ENCODE peak calls at places on chromosome 9, in five cellular contexts. One of them, this sample, is unnamed.

GRCh38 chr9:89946741-89947140 is 341.9 kb downstream of the GADD45G start:
- DNase-seq in HEK293T: no peak
- DNase-seq in H1: no peak
- DNase-seq in HepG2: no peak
- DNase-seq in GM12878: no peak
- DNase-seq in this sample: no peak

GRCh38 chr9:33168941-33169544 is 1.9 kb upstream of the B4GALT1 start:
- DNase-seq in HEK293T: no peak
- DNase-seq in H1: no peak
- DNase-seq in HepG2: no peak
- DNase-seq in GM12878: no peak
- DNase-seq in this sample: no peak

GRCh38 chr9:116000748-116001329 is 152.8 kb upstream of the PAPPA start:
- DNase-seq in HEK293T: peak
- DNase-seq in H1: no peak
- DNase-seq in HepG2: peak
- DNase-seq in GM12878: no peak
- DNase-seq in this sample: peak

GRCh38 chr9:131031642-131032005 is 22.6 kb downstream of the LAMC3 start:
- DNase-seq in HEK293T: no peak
- DNase-seq in H1: no peak
- DNase-seq in HepG2: no peak
- DNase-seq in GM12878: no peak
- DNase-seq in this sample: no peak

GRCh38 chr9:928363-929042 is 48.0 kb upstream of the DMRT3 start:
- DNase-seq in HEK293T: peak
- DNase-seq in H1: peak
- DNase-seq in HepG2: peak
- DNase-seq in GM12878: no peak
- DNase-seq in this sample: peak

GRCh38 chr9:131277673-131278420 is 1.5 kb upstream of the FAM78A start:
- DNase-seq in HEK293T: peak
- DNase-seq in H1: peak
- DNase-seq in HepG2: peak
- DNase-seq in GM12878: no peak
- DNase-seq in this sample: peak

GRCh38 chr9:108707120-108707519 is 148.7 kb downstream of the ACTL7B start:
- DNase-seq in HEK293T: no peak
- DNase-seq in H1: no peak
- DNase-seq in HepG2: no peak
- DNase-seq in GM12878: no peak
- DNase-seq in this sample: no peak

GRCh38 chr9:28696960-28697359 is 1123.7 kb upstream of the C9orf72 start:
- DNase-seq in HEK293T: no peak
- DNase-seq in H1: no peak
- DNase-seq in HepG2: no peak
- DNase-seq in GM12878: no peak
- DNase-seq in this sample: no peak

GRCh38 chr9:74846771-74847170 is 41.0 kb downstream of the TRPM6 start:
- DNase-seq in HEK293T: no peak
- DNase-seq in H1: no peak
- DNase-seq in HepG2: peak
- DNase-seq in GM12878: no peak
- DNase-seq in this sample: no peak

GRCh38 chr9:114775981-114776380 is 29.9 kb downstream of the TNFSF15 start:
- DNase-seq in HEK293T: no peak
- DNase-seq in H1: no peak
- DNase-seq in HepG2: no peak
- DNase-seq in GM12878: no peak
- DNase-seq in this sample: no peak

GRCh38 chr9:136056546-136057235 is 38.4 kb downstream of the NACC2 start:
- DNase-seq in HEK293T: no peak
- DNase-seq in H1: no peak
- DNase-seq in HepG2: no peak
- DNase-seq in GM12878: no peak
- DNase-seq in this sample: no peak

GRCh38 chr9:116323571-116323970 is 170.0 kb downstream of the PAPPA start:
- DNase-seq in HEK293T: no peak
- DNase-seq in H1: no peak
- DNase-seq in HepG2: no peak
- DNase-seq in GM12878: no peak
- DNase-seq in this sample: no peak

GRCh38 chr9:37262410-37262809 is 142.0 kb downstream of the ZCCHC7 start:
- DNase-seq in HEK293T: peak
- DNase-seq in H1: no peak
- DNase-seq in HepG2: no peak
- DNase-seq in GM12878: no peak
- DNase-seq in this sample: peak

GRCh38 chr9:87346061-87346665 is 151.5 kb upstream of the DAPK1 start:
- DNase-seq in HEK293T: no peak
- DNase-seq in H1: no peak
- DNase-seq in HepG2: no peak
- DNase-seq in GM12878: no peak
- DNase-seq in this sample: no peak

GRCh38 chr9:137912671-137913070 is 35.1 kb downstream of the CACNA1B start:
- DNase-seq in HEK293T: no peak
- DNase-seq in H1: no peak
- DNase-seq in HepG2: no peak
- DNase-seq in GM12878: no peak
- DNase-seq in this sample: no peak

GRCh38 chr9:136312436-136312835 is 8.5 kb upstream of the CCDC187 start:
- DNase-seq in HEK293T: no peak
- DNase-seq in H1: no peak
- DNase-seq in HepG2: no peak
- DNase-seq in GM12878: no peak
- DNase-seq in this sample: no peak

GRCh38 chr9:36924071-36924470 is 110.0 kb downstream of the PAX5 start:
- DNase-seq in HEK293T: no peak
- DNase-seq in H1: no peak
- DNase-seq in HepG2: peak
- DNase-seq in GM12878: peak
- DNase-seq in this sample: no peak

GRCh38 chr9:107593224-107593870 is 103.8 kb upstream of the KLF4 start:
- DNase-seq in HEK293T: no peak
- DNase-seq in H1: no peak
- DNase-seq in HepG2: no peak
- DNase-seq in GM12878: no peak
- DNase-seq in this sample: no peak
- TF ChIP-seq SUZ12 in HEK293T: no peak
- TF ChIP-seq SUZ12 in H1: no peak
- TF ChIP-seq SUZ12 in HepG2: no peak
- TF ChIP-seq SUZ12 in GM12878: no peak
- TF ChIP-seq SUZ12 in this sample: no peak

DNA sequence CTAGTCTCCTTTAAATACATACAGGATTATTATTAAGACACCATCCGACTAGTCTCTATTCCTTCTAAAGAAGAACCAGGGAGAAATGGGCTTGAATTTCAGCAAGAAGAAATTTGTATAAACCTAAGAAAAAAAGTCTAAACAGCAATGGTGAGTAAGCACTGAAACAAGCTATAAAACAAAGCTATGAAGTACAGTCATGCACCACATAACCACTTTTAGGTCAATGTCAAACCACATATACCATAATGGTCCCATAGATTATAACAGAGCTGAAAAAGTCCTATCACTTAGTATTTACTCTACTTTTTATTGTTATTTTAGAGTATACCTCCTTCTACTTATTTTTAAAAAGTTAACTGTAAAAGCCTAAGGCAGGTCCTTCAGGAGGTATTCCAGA is 102.0 kb upstream of the NFIB start:
- DNase-seq in HEK293T: no peak
- DNase-seq in H1: no peak
- DNase-seq in HepG2: no peak
- DNase-seq in GM12878: no peak
- DNase-seq in this sample: no peak
- TF ChIP-seq SUZ12 in HEK293T: no peak
- TF ChIP-seq SUZ12 in H1: no peak
- TF ChIP-seq SUZ12 in HepG2: no peak
- TF ChIP-seq SUZ12 in GM12878: no peak
- TF ChIP-seq SUZ12 in this sample: no peak

DNA sequence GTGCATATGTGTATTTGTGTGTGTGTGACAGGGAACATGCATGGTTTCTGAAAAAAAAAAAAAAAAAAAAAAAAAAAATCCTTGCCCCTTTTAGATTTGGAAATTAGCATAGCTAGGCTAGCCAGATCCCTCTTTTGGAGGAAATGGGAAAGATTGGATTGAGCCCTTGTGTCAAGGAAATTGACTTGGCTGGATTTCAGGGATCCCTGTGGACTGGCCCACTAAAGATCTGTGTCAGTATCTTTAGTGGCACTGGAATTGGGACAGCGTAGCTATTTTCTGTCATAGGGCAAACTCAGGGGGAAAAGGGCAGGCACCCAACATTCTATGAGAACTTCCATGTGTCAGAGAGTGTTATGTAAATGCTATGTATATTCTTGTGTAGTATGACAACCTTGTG is 35.4 kb downstream of the SH3GL2 start:
- DNase-seq in HEK293T: no peak
- DNase-seq in H1: no peak
- DNase-seq in HepG2: no peak
- DNase-seq in GM12878: no peak
- DNase-seq in this sample: no peak
- TF ChIP-seq SUZ12 in HEK293T: no peak
- TF ChIP-seq SUZ12 in H1: no peak
- TF ChIP-seq SUZ12 in HepG2: no peak
- TF ChIP-seq SUZ12 in GM12878: no peak
- TF ChIP-seq SUZ12 in this sample: no peak

GRCh38 chr9:14030350-14030823 is 283.6 kb downstream of the NFIB start:
- DNase-seq in HEK293T: peak
- DNase-seq in H1: no peak
- DNase-seq in HepG2: no peak
- DNase-seq in GM12878: no peak
- DNase-seq in this sample: no peak
- TF ChIP-seq SUZ12 in HEK293T: no peak
- TF ChIP-seq SUZ12 in H1: no peak
- TF ChIP-seq SUZ12 in HepG2: no peak
- TF ChIP-seq SUZ12 in GM12878: no peak
- TF ChIP-seq SUZ12 in this sample: no peak

This sample was measured in NT2/D1.